ENCODE peak calls at places on chromosome 22, in seven cellular contexts. F is IMR-90, O is fibroblast of lung, D is colonic mucosa, X is transverse colon, E is dorsolateral prefrontal cortex, J is foreskin fibroblast. W is an unnamed sample.

GRCh38 chr22:37157516-37158289 is 8.0 kb upstream of the IL2RB start:
- DNase-seq in F (peak; percentile 31), O (no peak), D (no peak), X (no peak), E (no peak), J (no peak), W (no peak)

GRCh38 chr22:29394931-29395581 is 6.7 kb upstream of the AP1B1 start:
- DNase-seq in F (peak; percentile 72), O (peak; percentile 75), D (peak; percentile 77), X (peak; percentile 78), E (peak; percentile 70), J (peak; percentile 87), W (peak; percentile 80)

GRCh38 chr22:20979940-20980453 is 2.1 kb upstream of the LZTR1 start:
- DNase-seq in F (no peak), O (no peak), D (no peak), X (no peak), E (no peak), J (no peak), W (no peak)

GRCh38 chr22:38411016-38411415 is 44.0 kb downstream of the KCNJ4 start:
- DNase-seq in F (no peak), O (no peak), D (peak; percentile 2), X (no peak), E (no peak), J (no peak), W (no peak)

GRCh38 chr22:29263791-29264216 is 4.0 kb downstream of the RHBDD3 start:
- DNase-seq in F (no peak), O (no peak), D (no peak), X (no peak), E (no peak), J (no peak), W (no peak)

GRCh38 chr22:31241200-31241599 is 29.1 kb downstream of the LIMK2 start:
- DNase-seq in F (peak; percentile 26), O (no peak), D (peak; percentile 35), X (no peak), E (no peak), J (peak; percentile 19), W (no peak)

GRCh38 chr22:39316440-39317083 is 2.9 kb downstream of the RPL3 start:
- DNase-seq in F (peak; percentile 95), O (peak; percentile 95), D (peak; percentile 80), X (peak; percentile 79), E (peak; percentile 78), J (peak; percentile 95), W (peak; percentile 87)

GRCh38 chr22:32348031-32348611 is 9.5 kb upstream of the RFPL3 start:
- DNase-seq in F (no peak), O (no peak), D (no peak), X (no peak), E (no peak), J (no peak), W (no peak)

GRCh38 chr22:50209893-50210292 is 9.1 kb downstream of the SELENOO start:
- DNase-seq in F (peak; percentile 57), O (peak; percentile 68), D (peak; percentile 70), X (peak; percentile 68), E (peak; percentile 71), J (peak; percentile 85), W (peak; percentile 79)

GRCh38 chr22:29820941-29821789 is 16.9 kb downstream of the ASCC2 start:
- DNase-seq in F (peak; percentile 98), O (peak; percentile 90), D (peak; percentile 88), X (peak; percentile 87), E (no peak), J (peak; percentile 80), W (peak; percentile 91)

GRCh38 chr22:38017272-38017920 is 33.0 kb upstream of the SOX10 start:
- DNase-seq in F (peak; percentile 52), O (peak; percentile 54), D (peak; percentile 76), X (peak; percentile 75), E (peak; percentile 89), J (peak; percentile 87), W (peak; percentile 68)

GRCh38 chr22:25766418-25766817 is 24.4 kb downstream of the MYO18B start:
- DNase-seq in F (no peak), O (no peak), D (no peak), X (no peak), E (no peak), J (no peak), W (no peak)

GRCh38 chr22:35961480-35961902 is 67.1 kb downstream of the RBFOX2 start:
- DNase-seq in F (peak; percentile 90), O (peak; percentile 66), D (no peak), X (no peak), E (peak; percentile 69), J (peak; percentile 89), W (peak; percentile 37)

GRCh38 chr22:50034126-50035081 is 21.8 kb upstream of the IL17REL start:
- DNase-seq in F (no peak), O (no peak), D (no peak), X (no peak), E (no peak), J (no peak), W (no peak)

GRCh38 chr22:24217384-24217783 is 27.5 kb downstream of the GGT5 start:
- DNase-seq in F (no peak), O (no peak), D (no peak), X (no peak), E (no peak), J (no peak), W (no peak)

GRCh38 chr22:29683536-29683935 is 36.3 kb upstream of the CABP7 start:
- DNase-seq in F (no peak), O (no peak), D (no peak), X (no peak), E (no peak), J (no peak), W (no peak)

GRCh38 chr22:44995282-44995597 is 14.6 kb downstream of the PHF21B start:
- DNase-seq in F (no peak), O (no peak), D (no peak), X (no peak), E (no peak), J (no peak), W (peak; percentile 40)

GRCh38 chr22:19065929-19066328 is 56.3 kb downstream of the DGCR2 start:
- DNase-seq in F (no peak), O (no peak), D (no peak), X (no peak), E (no peak), J (no peak), W (no peak)

GRCh38 chr22:38180841-38181452 is 683 bp downstream of the PLA2G6 start:
- DNase-seq in F (no peak), O (peak; percentile 23), D (peak; percentile 83), X (peak; percentile 57), E (peak; percentile 74), J (peak; percentile 40), W (no peak)

GRCh38 chr22:20123364-20124082 is 6.5 kb upstream of the TRMT2A start:
- DNase-seq in F (no peak), O (no peak), D (no peak), X (no peak), E (no peak), J (no peak), W (no peak)

GRCh38 chr22:42383287-42383686 is 48.9 kb downstream of the NFAM1 start:
- DNase-seq in F (no peak), O (no peak), D (no peak), X (no peak), E (no peak), J (no peak), W (no peak)
- H3K4me3 ChIP-seq in F (no peak overlapping the region), O (no peak overlapping the region), D (no peak overlapping the region), X (no peak overlapping the region), E (no peak overlapping the region), J (no peak overlapping the region), W (no peak overlapping the region)

DNA sequence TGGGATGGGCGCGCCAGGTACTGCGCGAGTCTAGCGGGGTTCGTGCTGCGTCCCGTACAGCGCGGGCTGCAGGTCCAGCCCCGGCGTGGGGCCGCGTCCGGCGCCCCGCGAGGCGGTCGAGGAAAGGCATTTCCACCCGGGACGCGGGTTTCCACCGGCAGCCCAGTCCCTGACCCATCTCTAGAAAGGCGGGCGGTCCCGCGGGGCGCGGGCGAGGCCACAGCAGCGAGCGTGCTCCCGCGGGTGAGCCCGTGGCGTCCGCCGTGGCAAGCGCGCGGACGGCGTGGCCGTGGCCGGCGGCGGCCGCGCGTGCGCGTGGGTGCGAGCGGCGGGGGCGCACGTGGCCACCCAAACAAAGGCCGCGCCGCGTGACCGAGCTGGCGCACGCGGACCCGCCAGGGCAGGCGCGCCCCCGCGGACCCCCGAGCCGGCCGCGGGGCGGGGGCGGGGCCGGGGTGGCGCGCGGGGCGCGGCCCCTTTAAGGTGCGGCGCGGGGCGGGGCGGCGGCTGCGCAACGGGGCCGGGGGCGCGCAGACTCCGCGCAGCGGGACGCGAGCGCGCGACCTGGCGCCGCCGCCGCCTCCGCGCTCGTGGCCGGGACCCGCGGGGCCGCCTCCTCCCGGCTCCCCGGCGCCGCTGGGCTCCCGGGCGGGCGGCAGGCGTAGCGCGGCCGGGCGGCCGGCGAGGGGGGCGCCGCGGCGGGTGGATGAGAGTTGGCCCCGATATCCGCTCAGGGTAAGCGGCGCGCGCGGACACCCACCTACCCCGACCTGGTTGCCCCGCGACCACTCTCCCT is 39.3 kb upstream of the CELSR1 start:
- DNase-seq in F (peak; percentile 35), O (peak; percentile 42), D (no peak), X (peak; percentile 66), E (no peak), J (peak; percentile 82), W (peak; percentile 75)
- H3K4me3 ChIP-seq in F (peak overlapping the region; percentile 83), O (peak overlapping the region; percentile 58), D (peak overlapping the region; percentile 79), X (peak overlapping the region; percentile 48), E (peak overlapping the region; percentile 49), J (peak overlapping the region; percentile 58), W (peak overlapping the region; percentile 79)

GRCh38 chr22:48532986-48533385 is 1294.7 kb downstream of the BRD1 start:
- DNase-seq in F (no peak), O (no peak), D (no peak), X (no peak), E (no peak), J (no peak), W (no peak)

GRCh38 chr22:48536691-48537591 is 1290.7 kb downstream of the BRD1 start:
- DNase-seq in F (no peak), O (no peak), D (no peak), X (no peak), E (peak; percentile 82), J (no peak), W (no peak)

GRCh38 chr22:48534395-48534958 is 1293.2 kb downstream of the BRD1 start:
- DNase-seq in F (no peak), O (no peak), D (no peak), X (no peak), E (no peak), J (no peak), W (no peak)

GRCh38 chr22:48538291-48538820 is 1289.3 kb downstream of the BRD1 start:
- DNase-seq in F (no peak), O (no peak), D (no peak), X (no peak), E (no peak), J (no peak), W (no peak)

GRCh38 chr22:48535868-48536690 is 1291.6 kb downstream of the BRD1 start:
- DNase-seq in F (no peak), O (no peak), D (no peak), X (no peak), E (peak; percentile 78), J (no peak), W (no peak)
- H3K4me3 ChIP-seq in F (no peak overlapping the region), O (no peak overlapping the region), D (no peak overlapping the region), X (no peak overlapping the region), E (peak overlapping the region; percentile 31), J (no peak overlapping the region), W (no peak overlapping the region)

DNA sequence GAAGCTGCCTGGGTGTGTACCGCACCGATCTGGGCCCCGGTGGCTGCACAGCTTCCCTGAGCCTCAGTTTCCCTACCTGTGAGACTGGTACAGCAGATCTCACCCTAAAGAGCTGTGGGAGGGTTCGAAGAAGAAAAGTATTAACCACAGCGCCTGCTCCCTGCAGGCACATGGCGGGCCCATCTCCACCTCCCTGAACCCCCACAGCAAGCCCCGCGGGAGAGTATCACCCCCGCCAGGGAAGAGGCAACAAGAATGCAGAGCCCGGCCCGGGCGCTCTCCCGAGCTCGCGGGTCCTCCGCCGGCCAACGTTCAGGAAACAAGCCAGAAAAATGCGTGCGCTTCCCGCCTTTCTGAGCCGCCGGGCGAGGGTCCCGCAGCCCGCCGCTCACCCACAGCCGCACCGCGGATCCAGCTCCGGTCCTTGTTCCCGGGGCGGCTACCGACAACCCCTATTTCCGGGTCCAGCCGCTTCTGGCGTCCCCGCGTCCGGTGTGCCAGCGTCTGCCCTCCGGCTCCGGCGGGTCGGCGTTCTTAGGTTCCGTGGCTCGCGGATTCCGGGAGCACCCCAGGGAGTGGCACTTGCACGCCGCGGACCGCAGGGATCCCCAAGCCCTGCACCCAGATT is at the start of gene TOP3B:
- DNase-seq in F (peak; percentile 69), O (peak; percentile 78), D (peak; percentile 83), X (peak; percentile 86), E (peak; percentile 88), J (peak; percentile 91), W (peak; percentile 86)
- H3K4me3 ChIP-seq in F (peak within 1 kb of the TSS; percentile 86), O (peak within 1 kb of the TSS; percentile 79), D (peak within 1 kb of the TSS; percentile 99), X (peak within 1 kb of the TSS; percentile 99), E (peak within 1 kb of the TSS; percentile 92), J (peak within 1 kb of the TSS; percentile 96), W (peak within 1 kb of the TSS; percentile 99)